ENCODE peak calls at places on chromosomes 11 and 22, in seven cellular contexts. N, F, B, G, R, W and V are unnamed samples.

GRCh38 chr11:63680842-63681207 is 475 bp upstream of the RTN3 start:
- DNase-seq in G (no peak), F (peak), W (no peak), B (no peak), R (no peak), N (no peak), V (peak)

GRCh38 chr22:29387921-29388758 is at the start of gene AP1B1:
- DNase-seq in B (peak), R (peak), W (peak), N (peak), F (peak), G (peak), V (peak)

GRCh38 chr22:23054531-23055257 is 15.6 kb upstream of the GNAZ start:
- DNase-seq in F (no peak), R (no peak), W (peak), N (no peak), G (no peak), B (no peak), V (no peak)

GRCh38 chr22:47600281-47600680 is 837.8 kb downstream of the TBC1D22A start:
- DNase-seq in R (no peak), F (no peak), B (no peak), N (no peak), G (no peak), W (no peak), V (no peak)

GRCh38 chr11:5380740-5381342 is 2.8 kb upstream of the OR51M1 start:
- DNase-seq in B (no peak), F (no peak), N (peak), G (no peak), W (peak), R (no peak), V (peak)

GRCh38 chr22:27809700-27810365 is 8.3 kb upstream of the MN1 start:
- DNase-seq in W (no peak), G (no peak), F (no peak), R (no peak), B (no peak), N (no peak), V (no peak)

GRCh38 chr22:28983788-28984441 is 77.7 kb downstream of the C22orf31 start:
- DNase-seq in G (no peak), B (no peak), N (no peak), F (no peak), R (no peak), W (no peak), V (no peak)

GRCh38 chr22:45671051-45671782 is 417 bp upstream of the ATXN10 start:
- DNase-seq in W (no peak), G (no peak), N (no peak), B (no peak), R (no peak), F (no peak), V (no peak)

GRCh38 chr22:23762866-23763578 is at the start of gene C22orf15:
- DNase-seq in W (no peak), F (no peak), G (no peak), N (no peak), R (no peak), B (no peak), V (no peak)

GRCh38 chr11:15349413-15349812 is 234.7 kb downstream of the INSC start:
- DNase-seq in B (no peak), G (no peak), F (no peak), N (no peak), R (no peak), W (no peak), V (no peak)

GRCh38 chr11:17752144-17752543 is 17.6 kb downstream of the KCNC1 start:
- DNase-seq in G (no peak), W (no peak), R (no peak), N (no peak), B (no peak), F (no peak), V (no peak)

GRCh38 chr11:44945639-44946038 is 5.0 kb downstream of the TP53I11 start:
- DNase-seq in G (no peak), W (no peak), F (no peak), R (no peak), N (no peak), B (no peak), V (no peak)

GRCh38 chr11:110490886-110491285 is 61.1 kb downstream of the FDX1 start:
- DNase-seq in F (no peak), G (no peak), R (no peak), W (peak), B (no peak), N (peak), V (no peak)

GRCh38 chr22:31079095-31079642 is 1.9 kb upstream of the SMTN start:
- DNase-seq in W (no peak), G (no peak), F (no peak), B (no peak), N (no peak), R (no peak), V (no peak)

GRCh38 chr11:2366733-2367132 is 10.4 kb upstream of the CD81 start:
- DNase-seq in R (no peak), B (no peak), G (no peak), W (no peak), N (no peak), F (no peak), V (no peak)

GRCh38 chr11:96338910-96339703 is 3.9 kb downstream of the MAML2 start:
- DNase-seq in W (peak), F (peak), R (peak), N (no peak), B (no peak), G (no peak), V (peak)

GRCh38 chr11:75966546-75967287 is 151.7 kb downstream of the UVRAG start:
- DNase-seq in W (no peak), F (no peak), R (no peak), G (no peak), N (peak), B (no peak), V (no peak)

GRCh38 chr11:2382129-2382517 is 5.0 kb downstream of the CD81 start:
- DNase-seq in N (no peak), W (no peak), G (no peak), B (no peak), F (no peak), R (no peak), V (no peak)

GRCh38 chr22:50460942-50461341 is 13.9 kb downstream of the SBF1 start:
- DNase-seq in N (no peak), R (no peak), F (no peak), W (no peak), B (no peak), G (no peak), V (no peak)

GRCh38 chr11:45741032-45741431 is 63.9 kb upstream of the SLC35C1 start:
- DNase-seq in B (no peak), G (no peak), N (no peak), R (no peak), F (no peak), W (no peak), V (no peak)

GRCh38 chr11:19601235-19601634 is 111.4 kb upstream of the NAV2 start:
- DNase-seq in G (no peak), N (no peak), W (no peak), F (no peak), R (no peak), B (no peak), V (no peak)

GRCh38 chr11:78127408-78127807 is 12.0 kb downstream of the ALG8 start:
- DNase-seq in W (no peak), F (no peak), G (no peak), N (no peak), R (no peak), B (no peak), V (no peak)

GRCh38 chr22:47196881-47197701 is 434.6 kb downstream of the TBC1D22A start:
- DNase-seq in G (no peak), N (no peak), W (no peak), B (no peak), R (no peak), F (no peak), V (no peak)

GRCh38 chr11:28346209-28346608 is 238.0 kb downstream of the METTL15 start:
- DNase-seq in W (no peak), R (no peak), N (no peak), G (no peak), F (no peak), B (no peak), V (no peak)

GRCh38 chr11:40998888-40999287 is 460.6 kb downstream of the LRRC4C start:
- DNase-seq in R (no peak), F (no peak), W (no peak), G (no peak), B (no peak), N (no peak), V (no peak)

GRCh38 chr22:47606426-47606825 is 844.0 kb downstream of the TBC1D22A start:
- DNase-seq in R (no peak), N (no peak), B (no peak), F (no peak), W (peak), G (no peak), V (no peak)

GRCh38 chr22:12601870-12602779 is 2925.9 kb upstream of the OR11H1 start:
- DNase-seq in B (no peak), W (peak), R (no peak), N (no peak), G (no peak), F (no peak), V (no peak)

GRCh38 chr11:96168623-96169022 is 174.4 kb downstream of the MAML2 start:
- DNase-seq in B (no peak), R (no peak), G (no peak), N (peak), F (no peak), W (peak), V (no peak)